ENCODE peak calls at places on chromosome 4, in eight cellular contexts. O is body of pancreas, Y is A549, P is spleen, X is prostate gland, J is IMR-90, V is breast epithelium, L is endothelial cell of umbilical vein. K is an unnamed sample.

GRCh38 chr4:88696620-88697019 is 1.0 kb downstream of the NAP1L5 start:
- DNase-seq in O (no peak), Y (no peak), P (no peak), X (no peak), J (peak; percentile 23), V (no peak), L (no peak), K (no peak)

GRCh38 chr4:120694973-120695372 is 227.6 kb downstream of the PRDM5 start:
- DNase-seq in O (peak; percentile 16), Y (peak; percentile 3), P (no peak), X (no peak), J (peak; percentile 82), V (no peak), L (peak; percentile 68), K (no peak)

GRCh38 chr4:67922697-67923096 is 38.9 kb upstream of the TMPRSS11D start:
- DNase-seq in O (no peak), Y (no peak), P (no peak), X (no peak), J (no peak), V (no peak), L (no peak), K (no peak)

GRCh38 chr4:4912155-4912554 is 52.7 kb downstream of the MSX1 start:
- DNase-seq in O (no peak), Y (no peak), P (no peak), X (no peak), J (no peak), V (no peak), L (no peak), K (no peak)

GRCh38 chr4:3437582-3437936 is 4.2 kb upstream of the HGFAC start:
- DNase-seq in O (no peak), Y (no peak), P (no peak), X (no peak), J (no peak), V (no peak), L (no peak), K (no peak)

GRCh38 chr4:41057456-41057855 is 156.9 kb downstream of the APBB2 start:
- DNase-seq in O (no peak), Y (no peak), P (no peak), X (no peak), J (peak; percentile 49), V (no peak), L (no peak), K (no peak)

GRCh38 chr4:54620773-54621172 is 37.0 kb upstream of the KIT start:
- DNase-seq in O (no peak), Y (no peak), P (no peak), X (no peak), J (no peak), V (no peak), L (no peak), K (no peak)

GRCh38 chr4:101022151-101023024 is 324.9 kb downstream of the PPP3CA start:
- DNase-seq in O (no peak), Y (no peak), P (no peak), X (no peak), J (peak; percentile 39), V (no peak), L (peak; percentile 56), K (no peak)

GRCh38 chr4:104818579-104818978 is 323.9 kb upstream of the CXXC4 start:
- DNase-seq in O (no peak), Y (no peak), P (no peak), X (no peak), J (no peak), V (no peak), L (no peak), K (no peak)

GRCh38 chr4:38354421-38354820 is 309.6 kb upstream of the KLF3 start:
- DNase-seq in O (no peak), Y (no peak), P (no peak), X (no peak), J (no peak), V (no peak), L (no peak), K (no peak)

GRCh38 chr4:8152865-8153257 is 5.8 kb downstream of the ABLIM2 start:
- DNase-seq in O (peak; percentile 68), Y (no peak), P (no peak), X (no peak), J (no peak), V (no peak), L (no peak), K (no peak)

GRCh38 chr4:87865288-87865687 is 32.5 kb downstream of the MEPE start:
- DNase-seq in O (no peak), Y (no peak), P (no peak), X (no peak), J (no peak), V (no peak), L (peak; percentile 45), K (no peak)

GRCh38 chr4:123398151-123398802 is 1.7 kb downstream of the SPRY1 start:
- DNase-seq in O (peak; percentile 84), Y (peak; percentile 24), P (peak; percentile 93), X (peak; percentile 55), J (peak; percentile 62), V (peak; percentile 68), L (peak; percentile 65), K (peak; percentile 74)

GRCh38 chr4:101835121-101835904 is 44.8 kb downstream of the BANK1 start:
- DNase-seq in O (peak; percentile 23), Y (peak; percentile 23), P (no peak), X (peak; percentile 14), J (peak; percentile 31), V (no peak), L (peak; percentile 19), K (no peak)

GRCh38 chr4:56653461-56654237 is 27.4 kb downstream of the HOPX start:
- DNase-seq in O (no peak), Y (no peak), P (no peak), X (no peak), J (no peak), V (no peak), L (peak; percentile 70), K (no peak)

GRCh38 chr4:94827481-94828110 is 69.8 kb downstream of the BMPR1B start:
- DNase-seq in O (no peak), Y (peak; percentile 28), P (no peak), X (no peak), J (peak; percentile 92), V (no peak), L (peak; percentile 90), K (no peak)

GRCh38 chr4:127141857-127142256 is 490.9 kb upstream of the INTU start:
- DNase-seq in O (no peak), Y (no peak), P (no peak), X (no peak), J (peak; percentile 76), V (no peak), L (no peak), K (no peak)

GRCh38 chr4:106627071-106627470 is 258.5 kb upstream of the GIMD1 start:
- DNase-seq in O (no peak), Y (no peak), P (no peak), X (no peak), J (no peak), V (no peak), L (no peak), K (no peak)

GRCh38 chr4:152234571-152234970 is 301.3 kb downstream of the FBXW7 start:
- DNase-seq in O (no peak), Y (no peak), P (no peak), X (no peak), J (no peak), V (no peak), L (no peak), K (no peak)

GRCh38 chr4:57430706-57431105 is 320.5 kb upstream of the IGFBP7 start:
- DNase-seq in O (peak; percentile 20), Y (no peak), P (no peak), X (no peak), J (no peak), V (no peak), L (no peak), K (no peak)

GRCh38 chr4:183659919-183660318 is 826 bp downstream of the TRAPPC11 start:
- DNase-seq in O (no peak), Y (no peak), P (no peak), X (no peak), J (peak; percentile 7), V (no peak), L (no peak), K (no peak)

GRCh38 chr4:183657564-183657963 is 1.4 kb downstream of the RWDD4 start:
- DNase-seq in O (no peak), Y (no peak), P (no peak), X (no peak), J (no peak), V (no peak), L (no peak), K (no peak)

GRCh38 chr4:183658362-183659028 is 490 bp downstream of the RWDD4 start:
- DNase-seq in O (peak; percentile 38), Y (no peak), P (peak; percentile 90), X (no peak), J (peak; percentile 10), V (no peak), L (peak; percentile 37), K (no peak)

GRCh38 chr4:183659029-183659870 is at the start of the genes RWDD4 and TRAPPC11:
- DNase-seq in O (peak; percentile 98), Y (peak; percentile 89), P (peak; percentile 99), X (peak; percentile 98), J (peak; percentile 99), V (peak; percentile 96), L (peak; percentile 99), K (peak; percentile 97)
- TF ChIP-seq POLR2A in O (peak; percentile 96), Y (peak; percentile 32), P (peak; percentile 42), X (peak; percentile 91), J (no peak), V (peak; percentile 77), L (peak; percentile 53), K (peak; percentile 95)

DNA sequence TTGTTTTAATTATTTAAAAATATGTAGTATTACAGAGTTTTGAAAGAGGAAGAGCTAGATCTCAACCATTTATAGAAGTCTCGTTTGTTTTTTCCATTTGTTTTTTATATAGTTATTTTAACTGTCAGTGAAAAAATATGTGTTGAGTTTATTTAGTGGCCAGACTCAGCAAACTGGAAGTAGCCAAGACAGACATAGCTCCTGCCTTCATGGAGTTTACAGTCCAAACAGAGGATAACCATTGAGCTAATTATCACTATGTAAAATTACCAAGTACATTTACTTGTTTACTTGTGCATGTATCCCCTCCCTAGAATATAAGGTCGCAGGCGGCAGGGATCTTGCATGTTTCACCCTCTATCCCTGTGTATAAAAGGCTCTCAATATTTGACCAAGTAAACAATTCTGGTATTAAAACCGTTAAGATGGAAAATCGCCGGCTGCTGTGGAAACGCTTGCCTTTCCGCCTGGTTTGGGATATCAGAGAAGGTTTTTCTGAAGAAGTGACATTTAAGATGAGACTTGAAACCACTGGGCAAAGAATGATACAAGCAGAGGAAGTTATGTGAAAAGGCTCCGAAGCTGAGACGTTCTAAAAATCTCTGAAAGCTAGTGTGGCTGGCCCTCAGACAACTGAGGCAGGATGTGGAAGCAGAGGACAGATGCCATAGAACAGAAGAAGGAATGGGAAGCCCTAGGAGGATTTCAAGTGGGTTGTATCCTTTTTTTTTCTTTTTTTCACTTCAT is 1.3 kb upstream of the CCNI start:
- DNase-seq in O (no peak), Y (no peak), P (no peak), X (no peak), J (no peak), V (no peak), L (no peak), K (no peak)
- H3K9me3 ChIP-seq in O (no peaks in the 10 kb centered on the region), Y (no peaks in the 10 kb centered on the region), P (no peaks in the 10 kb centered on the region), X (no peaks in the 10 kb centered on the region), J (no peaks in the 10 kb centered on the region), V (no peaks in the 10 kb centered on the region), L (no peaks in the 10 kb centered on the region), K (no peaks in the 10 kb centered on the region)

GRCh38 chr4:109559983-109560686 is at the start of gene MCUB:
- DNase-seq in O (peak; percentile 73), Y (peak; percentile 82), P (peak; percentile 97), X (peak; percentile 73), J (peak; percentile 89), V (peak; percentile 80), L (peak; percentile 85), K (peak; percentile 66)
- TF ChIP-seq POLR2A in O (peak; percentile 23), Y (peak; percentile 43), P (no peak), X (peak; percentile 82), J (no peak), V (no peak), L (no peak), K (peak; percentile 56)

GRCh38 chr4:200936-201335 is 76.6 kb downstream of the ZNF718 start:
- DNase-seq in O (no peak), Y (no peak), P (no peak), X (no peak), J (no peak), V (no peak), L (no peak), K (no peak)
- H3K9me3 ChIP-seq in O (peaks cover 6% of the 10 kb centered on the region), Y (no peaks in the 10 kb centered on the region), P (peaks cover 99% of the 10 kb centered on the region), X (no peaks in the 10 kb centered on the region), J (peaks cover 35% of the 10 kb centered on the region), V (peaks cover 84% of the 10 kb centered on the region), L (no peaks in the 10 kb centered on the region), K (no peaks in the 10 kb centered on the region)

K was measured in gastrocnemius medialis.